ENCODE peak calls at places on chromosomes 1 and 21, in five cellular contexts. P is heart left ventricle, T is left kidney, R is AG04450, N is COR-L47. Z is an unnamed sample.

GRCh38 chr21:36847189-36847588 is 119.3 kb downstream of the HLCS start:
- DNase-seq in P (no peak), T (no peak), R (peak), N (no peak), Z (no peak)

GRCh38 chr21:33257404-33257803 is 8.8 kb upstream of the IL10RB start:
- DNase-seq in P (no peak), T (no peak), R (no peak), N (no peak), Z (no peak)

GRCh38 chr1:61187380-61188086 is 105.2 kb downstream of the NFIA start:
- DNase-seq in P (no peak), T (no peak), R (no peak), N (no peak), Z (no peak)

GRCh38 chr1:17523487-17524029 is 15.9 kb upstream of the ARHGEF10L start:
- DNase-seq in P (no peak), T (peak), R (no peak), N (no peak), Z (no peak)

GRCh38 chr1:233777571-233777970 is 126.9 kb upstream of the SLC35F3 start:
- DNase-seq in P (no peak), T (no peak), R (no peak), N (no peak), Z (no peak)

GRCh38 chr1:153907134-153907533 is 15.6 kb downstream of the GATAD2B start:
- DNase-seq in P (no peak), T (no peak), R (no peak), N (no peak), Z (no peak)

GRCh38 chr1:28190337-28190979 is 14.0 kb upstream of the PTAFR start:
- DNase-seq in P (no peak), T (no peak), R (no peak), N (no peak), Z (no peak)

GRCh38 chr1:1020415-1021009 is 592 bp downstream of the AGRN start:
- DNase-seq in P (no peak), T (peak), R (no peak), N (no peak), Z (no peak)

GRCh38 chr1:83495560-83495959 is 503.4 kb downstream of the TTLL7 start:
- DNase-seq in P (no peak), T (no peak), R (no peak), N (no peak), Z (no peak)

GRCh38 chr1:110011527-110012041 is 22.8 kb upstream of the STRIP1 start:
- DNase-seq in P (no peak), T (peak), R (peak), N (no peak), Z (peak)